ENCODE peak calls at places on chromosomes 5 and 9, in ten cellular contexts. H is K562; I is endothelial cell of umbilical vein; D is hepatocyte; V is AG04449; T is sigmoid colon; K is psoas muscle; E is CD8-positive, alpha-beta memory T cell; P is GM23338; F is epithelial cell of esophagus. G is an unnamed sample.

GRCh38 chr5:114062940-114063867 is 298.7 kb upstream of the KCNN2 start:
- DNase-seq in I (no peak), P (no peak), D (no peak), E (no peak), K (no peak), T (no peak), V (no peak), F (peak; percentile 5), H (no peak), G (no peak)

GRCh38 chr5:179166886-179167841 is 107.0 kb downstream of the ZNF354C start:
- DNase-seq in H (peak; percentile 94), E (peak; percentile 45), F (no peak), V (no peak), T (peak; percentile 70), D (peak; percentile 76), P (peak; percentile 79), I (no peak), K (peak; percentile 58), G (peak; percentile 75)

GRCh38 chr5:137085206-137085605 is 413.9 kb downstream of the SPOCK1 start:
- DNase-seq in F (no peak), K (no peak), E (no peak), V (no peak), I (no peak), T (no peak), H (no peak), D (no peak), P (no peak), G (no peak)

GRCh38 chr5:170681013-170681433 is 102.5 kb upstream of the GABRP start:
- DNase-seq in I (peak; percentile 43), F (peak; percentile 53), D (peak; percentile 81), H (no peak), P (peak; percentile 92), K (no peak), V (no peak), E (no peak), T (no peak), G (peak; percentile 54)

GRCh38 chr5:151319334-151319733 is 15.8 kb upstream of the SLC36A3 start:
- DNase-seq in D (peak; percentile 27), E (no peak), H (no peak), I (no peak), V (no peak), K (no peak), T (peak; percentile 73), F (peak; percentile 26), P (peak; percentile 39), G (peak; percentile 18)

GRCh38 chr5:139600336-139600949 is 39.3 kb downstream of the UBE2D2 start:
- DNase-seq in I (no peak), P (no peak), H (no peak), D (no peak), K (no peak), V (no peak), T (no peak), F (peak; percentile 88), E (no peak), G (peak; percentile 74)

GRCh38 chr9:102950341-102950740 is 44.8 kb upstream of the CYLC2 start:
- DNase-seq in K (no peak), H (no peak), P (no peak), E (no peak), D (no peak), I (no peak), F (no peak), V (no peak), T (no peak), G (no peak)

GRCh38 chr9:32180597-32180996 is 203.8 kb upstream of the ACO1 start:
- DNase-seq in T (no peak), E (no peak), P (no peak), D (no peak), V (no peak), H (no peak), I (no peak), K (no peak), F (no peak), G (no peak)

GRCh38 chr9:92607773-92608172 is 62.2 kb downstream of the IPPK start:
- DNase-seq in P (no peak), V (peak; percentile 55), F (peak; percentile 28), I (peak; percentile 62), T (no peak), D (peak; percentile 37), H (no peak), K (no peak), E (no peak), G (peak; percentile 88)

GRCh38 chr5:37774912-37775483 is 64.8 kb downstream of the GDNF start:
- DNase-seq in K (no peak), I (no peak), D (no peak), H (peak; percentile 43), V (no peak), E (no peak), T (no peak), P (peak; percentile 76), F (peak; percentile 20), G (no peak)

GRCh38 chr5:159135896-159136531 is 36.3 kb upstream of the EBF1 start:
- DNase-seq in H (no peak), V (peak; percentile 26), K (no peak), T (no peak), P (no peak), E (no peak), I (peak; percentile 9), F (peak; percentile 44), D (peak; percentile 11), G (peak; percentile 37)

GRCh38 chr5:154191467-154192261 is 1.1 kb downstream of the GALNT10 start:
- DNase-seq in E (no peak), F (no peak), H (no peak), K (no peak), P (no peak), V (no peak), T (no peak), D (peak; percentile 24), I (peak; percentile 43), G (no peak)

DNA sequence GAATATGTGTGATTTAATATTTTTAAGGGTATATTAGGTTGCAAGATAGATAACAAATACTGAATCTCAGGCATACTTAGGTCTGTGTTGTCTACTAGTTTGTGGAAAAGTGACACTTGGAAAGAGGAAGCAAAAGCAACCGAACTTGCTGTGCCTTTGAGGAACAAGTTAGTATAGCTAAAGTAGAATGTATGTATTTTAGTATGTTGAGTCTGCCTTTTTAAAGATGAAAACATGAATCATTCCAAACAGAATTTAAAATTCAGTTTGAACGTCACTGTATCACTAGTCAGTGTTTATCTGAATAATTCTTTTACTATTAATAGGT is 12.9 kb downstream of the TLE4 start:
- DNase-seq in H (no peak), I (no peak), F (no peak), V (no peak), E (no peak), P (no peak), K (no peak), T (no peak), D (no peak), G (no peak)
- H3K4me3 ChIP-seq in H (no peak overlapping the region), I (no peak overlapping the region), F (no peak overlapping the region), V (no peak overlapping the region), E (no peak overlapping the region), P (no peak overlapping the region), K (peak overlapping the region; percentile 50), T (no peak overlapping the region), D (no peak overlapping the region), G (no peak overlapping the region)

DNA sequence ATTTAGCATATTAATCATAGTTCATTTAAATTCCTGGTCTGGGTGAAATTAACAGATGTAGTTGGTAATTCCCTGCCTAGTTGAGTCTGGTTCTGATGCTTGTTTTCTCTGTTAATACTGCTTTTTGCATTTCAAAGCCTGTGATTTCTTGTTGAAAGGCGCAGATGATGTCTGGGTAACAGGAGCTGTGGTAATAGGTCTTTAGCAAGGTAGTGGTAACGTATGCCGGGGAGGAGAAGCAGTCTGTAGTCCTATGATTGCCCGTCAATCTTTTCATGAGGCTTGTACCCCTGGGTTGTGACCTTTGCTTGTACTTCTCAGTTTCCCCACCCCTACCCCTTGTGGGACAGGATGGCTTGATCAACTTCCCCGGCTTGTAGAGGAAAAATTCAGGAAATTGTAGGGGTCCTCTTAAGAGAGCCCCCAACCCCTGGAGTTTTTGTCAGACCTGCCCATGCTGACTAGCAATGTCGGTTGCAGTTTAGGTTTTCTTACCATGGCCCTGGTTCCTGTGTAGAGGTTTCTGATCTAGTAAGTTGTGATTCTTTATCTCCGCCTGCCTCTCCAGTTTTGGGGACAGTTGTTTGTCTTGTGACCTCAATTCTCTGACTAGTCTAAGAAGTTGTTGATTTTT is 55.4 kb downstream of the SPIN1 start:
- DNase-seq in I (no peak), F (no peak), T (no peak), K (no peak), H (no peak), E (no peak), D (no peak), V (no peak), P (peak; percentile 42), G (no peak)
- H3K4me3 ChIP-seq in I (no peak overlapping the region), F (no peak overlapping the region), T (no peak overlapping the region), K (no peak overlapping the region), H (no peak overlapping the region), E (no peak overlapping the region), D (no peak overlapping the region), V (no peak overlapping the region), P (no peak overlapping the region), G (no peak overlapping the region)

DNA sequence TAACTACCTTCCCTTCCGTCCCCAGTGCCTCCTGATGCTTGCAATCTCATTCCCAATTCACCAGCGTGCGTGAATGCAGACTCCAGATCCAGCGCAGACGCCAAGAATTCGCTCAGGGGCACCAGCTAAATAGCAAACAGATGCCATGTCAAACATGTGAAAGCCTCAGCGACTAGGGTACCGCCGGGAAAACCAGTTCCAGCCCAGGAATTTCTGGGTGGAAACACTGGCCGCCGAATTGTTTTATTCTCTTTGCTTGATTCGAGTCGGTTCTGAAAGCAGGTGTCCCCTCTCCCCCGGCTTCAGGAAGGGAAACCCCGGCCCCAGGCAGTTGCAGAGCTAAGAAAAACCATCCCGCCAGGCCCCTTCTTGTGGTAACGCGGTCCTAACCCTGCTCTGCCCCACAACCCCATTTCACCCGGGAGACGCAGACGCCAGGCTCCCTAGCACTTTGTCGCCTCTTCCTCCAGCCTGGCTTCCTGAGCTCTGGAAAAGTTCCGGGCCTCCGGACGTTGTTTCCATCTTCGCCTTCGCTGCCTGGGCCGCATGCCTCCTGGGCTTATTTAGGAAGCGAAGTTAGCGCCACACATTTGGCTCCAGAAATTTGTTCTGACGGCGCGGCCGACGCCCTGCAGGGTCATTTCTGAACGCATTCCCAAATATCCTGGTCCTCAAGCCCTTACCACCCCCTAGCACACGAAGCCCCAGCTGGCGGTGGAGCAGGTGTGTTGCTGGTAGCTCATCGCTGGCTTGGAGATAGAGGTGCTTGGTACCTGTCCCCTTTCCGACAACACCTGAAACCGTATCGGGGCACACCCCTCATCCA is 649 bp upstream of the LVRN start:
- DNase-seq in H (no peak), T (no peak), P (peak; percentile 75), F (peak; percentile 18), D (no peak), E (no peak), K (peak; percentile 18), I (peak; percentile 19), V (no peak), G (peak; percentile 92)
- H3K4me3 ChIP-seq in H (no peak overlapping the region), T (peak overlapping the region; percentile 44), P (peak overlapping the region; percentile 76), F (no peak overlapping the region), D (no peak overlapping the region), E (no peak overlapping the region), K (peak overlapping the region; percentile 55), I (peak overlapping the region; percentile 9), V (peak overlapping the region; percentile 40), G (peak overlapping the region; percentile 42)

DNA sequence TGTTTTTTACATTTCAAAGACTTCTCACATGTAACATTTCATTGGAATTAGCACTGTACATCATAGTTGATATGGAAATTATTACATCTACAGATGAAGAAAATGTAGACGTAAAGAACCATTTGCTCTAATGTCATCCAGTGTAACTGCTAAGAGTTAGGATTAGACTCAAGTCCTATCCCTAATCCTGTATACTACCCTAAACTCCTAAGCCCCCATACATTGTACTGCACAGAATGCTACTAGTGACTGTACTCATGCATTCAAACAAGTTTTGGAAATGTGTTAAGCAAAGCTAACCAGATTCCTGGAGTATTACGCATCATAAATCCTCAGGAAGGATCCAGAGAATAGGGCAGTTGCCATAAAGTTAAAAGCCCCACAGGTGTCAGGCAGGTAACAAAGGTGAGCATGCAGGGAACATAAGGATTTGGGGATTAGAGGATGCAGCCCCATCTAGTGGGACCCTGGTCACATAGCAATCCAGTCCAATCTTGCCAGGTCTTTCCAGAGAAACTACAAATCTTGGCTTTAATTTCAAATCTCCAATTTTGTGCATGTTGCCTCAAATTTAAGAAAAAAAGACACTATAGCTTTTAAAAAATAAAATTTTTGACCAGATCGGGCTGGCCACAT is 32.0 kb downstream of the HAVCR1 start:
- DNase-seq in V (no peak), H (peak; percentile 11), P (peak; percentile 87), F (peak; percentile 23), E (no peak), I (no peak), T (no peak), K (no peak), D (peak; percentile 48), G (no peak)
- H3K4me3 ChIP-seq in V (no peak overlapping the region), H (no peak overlapping the region), P (no peak overlapping the region), F (no peak overlapping the region), E (no peak overlapping the region), I (no peak overlapping the region), T (no peak overlapping the region), K (no peak overlapping the region), D (no peak overlapping the region), G (no peak overlapping the region)

G was measured in foreskin fibroblast.